ENCODE peak calls at places on chromosomes 13 and 19, in seven cellular contexts. C is GM12878, Y is K562, B is H1, K is IMR-90, F is A549, P is HCT116. U is an unnamed sample.

GRCh38 chr13:113141591-113141950 is 16.9 kb upstream of the PROZ start:
- DNase-seq in C (no peak), Y (no peak), B (no peak), K (no peak), F (no peak), P (no peak), U (peak; percentile 15)

GRCh38 chr13:39600766-39601165 is 2.2 kb downstream of the LHFPL6 start:
- DNase-seq in C (no peak), Y (no peak), B (peak; percentile 65), K (no peak), F (peak; percentile 2), P (no peak), U (no peak)

GRCh38 chr13:25928941-25929505 is 122.8 kb downstream of the SHISA2 start:
- DNase-seq in C (no peak), Y (no peak), B (no peak), K (no peak), F (no peak), P (no peak), U (no peak)

GRCh38 chr19:19444694-19445155 is 39.2 kb downstream of the GATAD2A start:
- DNase-seq in C (no peak), Y (no peak), B (no peak), K (peak; percentile 36), F (no peak), P (no peak), U (no peak)

GRCh38 chr13:37365496-37365895 is 233.1 kb downstream of the POSTN start:
- DNase-seq in C (no peak), Y (no peak), B (no peak), K (no peak), F (no peak), P (no peak), U (no peak)

GRCh38 chr19:50823389-50824042 is at the start of gene KLK1:
- DNase-seq in C (no peak), Y (peak; percentile 92), B (no peak), K (no peak), F (no peak), P (no peak), U (no peak)

GRCh38 chr19:3573162-3573857 is 566 bp downstream of the HMG20B start:
- DNase-seq in C (no peak), Y (no peak), B (peak; percentile 73), K (no peak), F (no peak), P (no peak), U (no peak)

GRCh38 chr19:45564131-45564780 is 20.3 kb downstream of the OPA3 start:
- DNase-seq in C (no peak), Y (no peak), B (peak; percentile 58), K (no peak), F (no peak), P (no peak), U (no peak)

GRCh38 chr13:101618440-101619187 is 166.1 kb downstream of the ITGBL1 start:
- DNase-seq in C (no peak), Y (no peak), B (no peak), K (no peak), F (no peak), P (no peak), U (no peak)

GRCh38 chr19:35773020-35773809 is 2.1 kb upstream of the ARHGAP33 start:
- DNase-seq in C (no peak), Y (no peak), B (no peak), K (peak; percentile 23), F (peak; percentile 68), P (no peak), U (no peak)

GRCh38 chr13:74443623-74444022 is 309.4 kb upstream of the KLF12 start:
- DNase-seq in C (no peak), Y (no peak), B (no peak), K (peak; percentile 85), F (peak; percentile 32), P (no peak), U (no peak)

GRCh38 chr19:38718747-38719543 is 25.3 kb downstream of the CAPN12 start:
- DNase-seq in C (no peak), Y (peak; percentile 42), B (peak; percentile 67), K (no peak), F (peak; percentile 61), P (no peak), U (peak; percentile 64)

GRCh38 chr13:41565221-41565620 is 107.9 kb downstream of the RGCC start:
- DNase-seq in C (no peak), Y (no peak), B (no peak), K (peak; percentile 97), F (no peak), P (no peak), U (no peak)

GRCh38 chr19:29467824-29468401 is 57.9 kb upstream of the VSTM2B start:
- DNase-seq in C (no peak), Y (no peak), B (peak; percentile 45), K (peak; percentile 21), F (peak; percentile 77), P (peak; percentile 41), U (peak; percentile 37)

GRCh38 chr13:38979891-38980627 is 10.6 kb downstream of the STOML3 start:
- DNase-seq in C (no peak), Y (no peak), B (no peak), K (no peak), F (no peak), P (no peak), U (peak; percentile 45)

GRCh38 chr13:113649212-113649611 is 8.8 kb downstream of the ATP4B start:
- DNase-seq in C (no peak), Y (no peak), B (no peak), K (no peak), F (no peak), P (no peak), U (no peak)

GRCh38 chr13:74230984-74231443 is 96.8 kb upstream of the KLF12 start:
- DNase-seq in C (no peak), Y (no peak), B (no peak), K (no peak), F (no peak), P (no peak), U (no peak)

GRCh38 chr19:47226426-47227346 is 4.3 kb downstream of the BBC3 start:
- DNase-seq in C (peak; percentile 57), Y (peak; percentile 55), B (peak; percentile 69), K (peak; percentile 67), F (peak; percentile 95), P (peak; percentile 76), U (peak; percentile 60)

GRCh38 chr19:47225746-47226425 is 5.1 kb downstream of the BBC3 start:
- DNase-seq in C (no peak), Y (peak; percentile 92), B (peak; percentile 91), K (peak; percentile 84), F (peak; percentile 89), P (no peak), U (peak; percentile 99)

GRCh38 chr19:47221890-47222289 is 9.1 kb downstream of the BBC3 start:
- DNase-seq in C (no peak), Y (peak; percentile 15), B (no peak), K (no peak), F (no peak), P (no peak), U (no peak)

GRCh38 chr19:47215581-47215980 is 15.4 kb downstream of the BBC3 start:
- DNase-seq in C (no peak), Y (no peak), B (no peak), K (no peak), F (no peak), P (no peak), U (no peak)

GRCh38 chr19:47221080-47221841 is 9.7 kb downstream of the BBC3 start:
- DNase-seq in C (no peak), Y (no peak), B (no peak), K (no peak), F (no peak), P (no peak), U (peak; percentile 22)
- TF ChIP-seq RAD21 in C (no peak), Y (no peak), B (no peak), K (no peak), F (no peak), P (no peak), U (no peak)

GRCh38 chr13:33204130-33204927 is 81.2 kb downstream of the STARD13 start:
- DNase-seq in C (peak; percentile 78), Y (no peak), B (no peak), K (peak; percentile 90), F (no peak), P (no peak), U (peak; percentile 63)

GRCh38 chr13:33206425-33206824 is 79.1 kb downstream of the STARD13 start:
- DNase-seq in C (no peak), Y (no peak), B (no peak), K (peak; percentile 76), F (no peak), P (no peak), U (no peak)

GRCh38 chr13:33205224-33205623 is 80.3 kb downstream of the STARD13 start:
- DNase-seq in C (no peak), Y (no peak), B (no peak), K (no peak), F (no peak), P (no peak), U (no peak)

GRCh38 chr13:33206945-33207615 is 78.5 kb downstream of the STARD13 start:
- DNase-seq in C (no peak), Y (no peak), B (no peak), K (no peak), F (no peak), P (no peak), U (no peak)

GRCh38 chr13:33205804-33206221 is 79.7 kb downstream of the STARD13 start:
- DNase-seq in C (no peak), Y (no peak), B (no peak), K (peak; percentile 62), F (no peak), P (no peak), U (peak; percentile 33)
- TF ChIP-seq RAD21 in C (no peak), Y (no peak), B (no peak), K (no peak), F (no peak), P (no peak), U (no peak)

GRCh38 chr13:27964741-27965323 is 4.3 kb downstream of the CDX2 start:
- DNase-seq in C (no peak), Y (no peak), B (no peak), K (no peak), F (no peak), P (no peak), U (peak; percentile 15)

GRCh38 chr13:27962128-27962841 is 6.8 kb downstream of the CDX2 start:
- DNase-seq in C (no peak), Y (no peak), B (peak; percentile 61), K (no peak), F (no peak), P (no peak), U (peak; percentile 15)

GRCh38 chr13:27961227-27962085 is 7.7 kb downstream of the CDX2 start:
- DNase-seq in C (no peak), Y (no peak), B (no peak), K (no peak), F (no peak), P (no peak), U (peak; percentile 17)

GRCh38 chr13:27965343-27965739 is 3.8 kb downstream of the CDX2 start:
- DNase-seq in C (no peak), Y (no peak), B (no peak), K (no peak), F (no peak), P (no peak), U (peak; percentile 10)

GRCh38 chr13:27962982-27963381 is 6.1 kb downstream of the CDX2 start:
- DNase-seq in C (no peak), Y (no peak), B (no peak), K (no peak), F (no peak), P (no peak), U (no peak)
- TF ChIP-seq RAD21 in C (no peak), Y (no peak), B (no peak), K (no peak), F (no peak), P (no peak), U (no peak)

DNA sequence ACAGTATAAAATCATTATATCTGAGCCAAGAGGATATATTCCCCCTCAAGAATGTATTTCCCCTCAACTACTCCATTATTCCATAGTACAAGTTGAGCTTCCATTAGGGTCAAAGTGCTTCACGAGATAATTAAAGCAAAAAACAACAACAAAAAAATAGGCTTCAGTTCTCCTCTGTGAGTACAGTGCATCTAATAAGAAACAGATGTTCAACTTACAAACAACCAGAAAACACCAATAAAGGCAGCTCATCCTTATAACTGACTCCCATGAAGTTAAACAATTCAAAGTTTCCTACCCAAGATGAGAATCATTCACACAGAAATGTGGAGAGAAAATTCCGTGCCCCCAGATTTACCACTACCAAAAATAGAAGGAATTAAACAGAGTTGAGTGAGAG is 854.4 kb downstream of the PCDH9 start:
- DNase-seq in C (no peak), Y (no peak), B (no peak), K (peak; percentile 6), F (no peak), P (no peak), U (peak; percentile 1)
- TF ChIP-seq RAD21 in C (no peak), Y (no peak), B (no peak), K (no peak), F (no peak), P (no peak), U (no peak)

U was measured in SK-N-SH.